ENCODE peak calls at places on chromosome 10, in six cellular contexts. A is mammary epithelial cell, K is GM23248, T is IMR-90, U is pancreas, M is kidney. X is an unnamed sample.

GRCh38 chr10:30583778-30584415 is 45.7 kb downstream of the LYZL2 start:
- DNase-seq in A (peak), K (peak), T (peak), U (peak), M (peak), X (peak)

GRCh38 chr10:91613411-91614253 is 19.2 kb downstream of the PPP1R3C start:
- DNase-seq in A (peak), K (peak), T (peak), U (no peak), M (no peak), X (no peak)

GRCh38 chr10:103765168-103765567 is 90.2 kb downstream of the SH3PXD2A start:
- DNase-seq in A (peak), K (peak), T (peak), U (no peak), M (no peak), X (no peak)

GRCh38 chr10:51527806-51528205 is 171.6 kb downstream of the CSTF2T start:
- DNase-seq in A (no peak), K (no peak), T (no peak), U (no peak), M (no peak), X (no peak)

GRCh38 chr10:79333513-79333912 is 13.8 kb upstream of the PPIF start:
- DNase-seq in A (peak), K (peak), T (peak), U (no peak), M (no peak), X (no peak)

GRCh38 chr10:26481914-26482550 is 43.9 kb downstream of the APBB1IP start:
- DNase-seq in A (no peak), K (no peak), T (no peak), U (no peak), M (no peak), X (no peak)

GRCh38 chr10:110425684-110426293 is 71.9 kb upstream of the DUSP5 start:
- DNase-seq in A (peak), K (peak), T (peak), U (no peak), M (no peak), X (no peak)

GRCh38 chr10:59323831-59324401 is 38.4 kb downstream of the FAM13C start:
- DNase-seq in A (no peak), K (no peak), T (no peak), U (no peak), M (no peak), X (no peak)

GRCh38 chr10:88091490-88092061 is 228.2 kb downstream of the PTEN start:
- DNase-seq in A (peak), K (no peak), T (no peak), U (no peak), M (no peak), X (no peak)

GRCh38 chr10:47058961-47059391 is 147.7 kb downstream of the PTPN20 start:
- DNase-seq in A (no peak), K (peak), T (peak), U (no peak), M (no peak), X (no peak)

GRCh38 chr10:119450606-119451304 is 91.8 kb downstream of the RGS10 start:
- DNase-seq in A (no peak), K (peak), T (peak), U (no peak), M (peak), X (no peak)

GRCh38 chr10:132120734-132121510 is 55.2 kb downstream of the JAKMIP3 start:
- DNase-seq in A (no peak), K (no peak), T (no peak), U (no peak), M (peak), X (no peak)

GRCh38 chr10:44982114-44982460 is 3.5 kb upstream of the DEPP1 start:
- DNase-seq in A (peak), K (no peak), T (no peak), U (peak), M (peak), X (no peak)

GRCh38 chr10:30431435-30431911 is 2.5 kb upstream of the MAP3K8 start:
- DNase-seq in A (peak), K (peak), T (no peak), U (no peak), M (peak), X (no peak)

GRCh38 chr10:52729259-52730104 is 43.1 kb downstream of the MBL2 start:
- DNase-seq in A (peak), K (peak), T (peak), U (no peak), M (no peak), X (no peak)

GRCh38 chr10:86592413-86592812 is 61.9 kb upstream of the OPN4 start:
- DNase-seq in A (peak), K (no peak), T (no peak), U (no peak), M (no peak), X (no peak)

GRCh38 chr10:114095676-114096331 is 52.1 kb downstream of the ADRB1 start:
- DNase-seq in A (no peak), K (no peak), T (no peak), U (no peak), M (no peak), X (no peak)

GRCh38 chr10:91540714-91541113 is 92.2 kb downstream of the PPP1R3C start:
- DNase-seq in A (peak), K (peak), T (no peak), U (no peak), M (no peak), X (no peak)

GRCh38 chr10:97633921-97634320 is 621 bp upstream of the MORN4 start:
- DNase-seq in A (no peak), K (peak), T (no peak), U (no peak), M (no peak), X (no peak)

GRCh38 chr10:94292448-94293118 is 70.2 kb downstream of the NOC3L start:
- DNase-seq in A (peak), K (peak), T (peak), U (no peak), M (no peak), X (no peak)

GRCh38 chr10:73096041-73096451 is 620 bp downstream of the P4HA1 start:
- DNase-seq in A (peak), K (peak), T (peak), U (peak), M (peak), X (peak)

GRCh38 chr10:80613466-80613865 is 75.8 kb downstream of the SH2D4B start:
- DNase-seq in A (no peak), K (no peak), T (no peak), U (no peak), M (no peak), X (no peak)

GRCh38 chr10:133299224-133299623 is 9.4 kb downstream of the TUBGCP2 start:
- DNase-seq in A (no peak), K (no peak), T (no peak), U (no peak), M (peak), X (no peak)
- H3K27ac ChIP-seq in A (no peak), K (no peak), T (no peak), U (no peak), M (no peak), X (no peak)

GRCh38 chr10:68348265-68348741 is 15.6 kb upstream of the PBLD start:
- DNase-seq in A (peak), K (peak), T (peak), U (no peak), M (no peak), X (no peak)
- H3K27ac ChIP-seq in A (no peak), K (no peak), T (no peak), U (no peak), M (no peak), X (no peak)

GRCh38 chr10:125063256-125063945 is 97.0 kb downstream of the CTBP2 start:
- DNase-seq in A (no peak), K (no peak), T (no peak), U (no peak), M (peak), X (no peak)
- H3K27ac ChIP-seq in A (peak), K (no peak), T (no peak), U (peak), M (peak), X (peak)

DNA sequence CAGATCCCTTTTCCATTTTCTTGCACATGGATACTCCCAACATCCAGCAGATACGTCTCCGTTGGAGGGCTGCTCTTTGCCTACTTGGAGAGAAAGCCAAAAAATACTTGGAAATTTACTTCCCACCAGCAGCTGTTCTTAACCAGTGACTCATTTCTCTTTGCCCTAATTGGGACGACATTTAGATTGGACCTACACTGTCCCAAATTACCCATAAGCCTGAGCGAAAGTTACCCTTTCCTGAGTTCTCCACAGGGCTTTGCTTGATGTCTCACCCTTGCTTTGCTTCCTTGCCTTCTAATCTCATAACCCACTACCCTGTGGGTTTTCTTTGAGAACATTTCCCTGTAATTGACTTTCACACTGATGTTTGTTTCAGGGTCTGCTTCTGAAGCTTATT is 48.1 kb downstream of the SAMD8 start:
- DNase-seq in A (no peak), K (peak), T (peak), U (no peak), M (no peak), X (no peak)
- H3K27ac ChIP-seq in A (no peak), K (no peak), T (no peak), U (no peak), M (no peak), X (no peak)

GRCh38 chr10:95454940-95455339 is 106.2 kb downstream of the SORBS1 start:
- DNase-seq in A (no peak), K (no peak), T (no peak), U (no peak), M (no peak), X (no peak)
- H3K27ac ChIP-seq in A (no peak), K (no peak), T (no peak), U (no peak), M (no peak), X (no peak)

X was measured in substantia nigra.